ENCODE peak calls at places on chromosomes 12 and 14, in four cellular contexts. W is GM06990, A is fibroblast of villous mesenchyme, J is endothelial cell. V is an unnamed sample.

GRCh38 chr12:74689071-74689655 is 151.5 kb downstream of the ATXN7L3B start:
- DNase-seq in W (peak), J (no peak), A (peak), V (no peak)

GRCh38 chr14:98408713-98409112 is 863.3 kb downstream of the BCL11B start:
- DNase-seq in J (no peak), A (no peak), W (no peak), V (no peak)

GRCh38 chr14:64040044-64040443 is 187.2 kb downstream of the SYNE2 start:
- DNase-seq in W (no peak), A (peak), J (no peak), V (no peak)

GRCh38 chr12:108477055-108477880 is 37.8 kb upstream of the FICD start:
- DNase-seq in A (no peak), J (no peak), W (no peak), V (no peak)

GRCh38 chr14:29222671-29223268 is 456.2 kb downstream of the FOXG1 start:
- DNase-seq in A (peak), W (no peak), J (peak), V (peak)

GRCh38 chr12:103077108-103077773 is 119.8 kb downstream of the ASCL1 start:
- DNase-seq in A (no peak), W (no peak), J (no peak), V (no peak)

GRCh38 chr12:64389154-64389553 is 1.4 kb downstream of the C12orf56 start:
- DNase-seq in W (no peak), J (no peak), A (no peak), V (no peak)

GRCh38 chr12:57632369-57632897 is 568 bp downstream of the B4GALNT1 start:
- DNase-seq in W (no peak), J (no peak), A (no peak), V (peak)

GRCh38 chr12:49296836-49297694 is 2.1 kb downstream of the PRPH start:
- DNase-seq in J (no peak), W (peak), A (no peak), V (peak)

GRCh38 chr14:21846227-21846885 is 172.7 kb upstream of the OR4E1 start:
- DNase-seq in J (peak), W (no peak), A (no peak), V (peak)

GRCh38 chr14:88212691-88213090 is 110.4 kb downstream of the KCNK10 start:
- DNase-seq in W (no peak), J (no peak), A (no peak), V (no peak)

GRCh38 chr12:129885287-129885686 is 18.5 kb downstream of the TMEM132D start:
- DNase-seq in W (no peak), J (no peak), A (no peak), V (no peak)

GRCh38 chr14:72554994-72555608 is 338.8 kb downstream of the DPF3 start:
- DNase-seq in J (no peak), W (no peak), A (no peak), V (no peak)

GRCh38 chr12:27319848-27320247 is 12.8 kb upstream of the BMAL2 start:
- DNase-seq in W (no peak), J (no peak), A (no peak), V (no peak)

GRCh38 chr12:117141097-117141898 is 42.1 kb upstream of the TESC start:
- DNase-seq in A (no peak), W (no peak), J (no peak), V (no peak)

GRCh38 chr12:98229539-98229921 is 285.9 kb upstream of the TMPO start:
- DNase-seq in J (no peak), W (no peak), A (no peak), V (no peak)

GRCh38 chr12:47361389-47362031 is 281.8 kb upstream of the AMIGO2 start:
- DNase-seq in A (peak), W (peak), J (peak), V (no peak)

GRCh38 chr14:61455351-61455750 is 134.0 kb downstream of the PRKCH start:
- DNase-seq in W (no peak), A (no peak), J (no peak), V (no peak)

GRCh38 chr12:66052988-66053615 is 77.4 kb downstream of the LLPH start:
- DNase-seq in W (no peak), A (no peak), J (no peak), V (no peak)

GRCh38 chr12:81128930-81129554 is 51.2 kb downstream of the ACSS3 start:
- DNase-seq in A (peak), W (no peak), J (peak), V (peak)

GRCh38 chr14:76152333-76152681 is 585 bp downstream of the GPATCH2L start:
- DNase-seq in J (peak), W (peak), A (peak), V (peak)

GRCh38 chr12:43835656-43836454 is at the start of gene TMEM117:
- DNase-seq in J (peak), A (peak), W (peak), V (peak)

GRCh38 chr12:52059582-52060497 is 8.6 kb downstream of the NR4A1 start:
- DNase-seq in J (no peak), A (peak), W (no peak), V (no peak)

GRCh38 chr12:132084681-132085635 is 59.2 kb downstream of the DDX51 start:
- DNase-seq in W (peak), A (peak), J (peak), V (peak)

GRCh38 chr12:3752741-3753486 is at the start of gene CRACR2A:
- DNase-seq in J (peak), W (peak), A (peak), V (peak)

GRCh38 chr12:78004451-78005093 is 173.9 kb downstream of the NAV3 start:
- DNase-seq in J (no peak), A (no peak), W (no peak), V (no peak)

GRCh38 chr12:2284321-2284813 is 231.6 kb downstream of the CACNA1C start:
- DNase-seq in W (no peak), A (peak), J (no peak), V (no peak)

GRCh38 chr14:59510001-59510400 is 25.7 kb downstream of the JKAMP start:
- DNase-seq in W (no peak), J (no peak), A (no peak), V (no peak)

GRCh38 chr12:108282160-108282559 is 57.0 kb downstream of the CMKLR1 start:
- DNase-seq in J (no peak), A (no peak), W (no peak), V (no peak)

GRCh38 chr14:56892959-56893358 is 82.7 kb upstream of the OTX2 start:
- DNase-seq in J (no peak), A (no peak), W (no peak), V (no peak)

GRCh38 chr14:79645753-79646362 is 565.4 kb downstream of the DIO2 start:
- DNase-seq in A (no peak), J (no peak), W (no peak), V (no peak)

GRCh38 chr12:53345486-53346195 is 9.5 kb upstream of the SP7 start:
- DNase-seq in J (peak), W (no peak), A (peak), V (peak)

GRCh38 chr12:88633312-88633711 is 53.0 kb upstream of the KITLG start:
- DNase-seq in A (peak), J (no peak), W (no peak), V (no peak)

GRCh38 chr12:122174155-122174845 is at the start of gene IL31:
- DNase-seq in A (no peak), W (no peak), J (no peak), V (no peak)
- TF ChIP-seq CTCF in A (no peak), W (no peak), J (no peak), V (no peak)

GRCh38 chr12:95681210-95681765 is 109.3 kb downstream of the NTN4 start:
- DNase-seq in A (no peak), J (no peak), W (no peak), V (no peak)
- TF ChIP-seq CTCF in A (no peak), J (no peak), W (no peak), V (no peak)

DNA sequence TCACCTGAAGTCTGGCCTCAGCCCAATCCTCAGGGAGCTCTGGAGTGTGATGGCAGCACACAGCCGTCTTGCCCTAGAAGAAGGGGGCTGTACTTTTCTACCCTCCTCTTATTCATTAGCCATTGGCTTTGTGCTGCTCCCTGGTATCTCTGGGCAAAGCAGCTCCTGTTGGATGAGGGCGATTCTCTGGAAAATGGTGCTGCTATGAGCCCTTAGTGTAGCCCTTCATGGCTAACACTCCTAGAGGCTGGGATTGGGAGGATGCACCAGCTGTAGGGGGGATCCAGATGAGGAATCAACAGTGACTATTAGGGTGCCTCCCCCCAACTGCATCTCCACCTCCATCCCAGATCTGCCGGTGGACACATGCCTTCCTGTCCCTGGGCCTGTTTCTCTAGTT is 32.6 kb downstream of the RPH3A start:
- DNase-seq in A (no peak), J (no peak), W (no peak), V (no peak)
- TF ChIP-seq CTCF in A (no peak), J (no peak), W (no peak), V (no peak)

GRCh38 chr12:85951823-85952222 is 77.7 kb downstream of the NTS start:
- DNase-seq in J (no peak), W (no peak), A (peak), V (no peak)

GRCh38 chr12:85949253-85949652 is 75.2 kb downstream of the NTS start:
- DNase-seq in J (no peak), A (no peak), W (no peak), V (no peak)

DNA sequence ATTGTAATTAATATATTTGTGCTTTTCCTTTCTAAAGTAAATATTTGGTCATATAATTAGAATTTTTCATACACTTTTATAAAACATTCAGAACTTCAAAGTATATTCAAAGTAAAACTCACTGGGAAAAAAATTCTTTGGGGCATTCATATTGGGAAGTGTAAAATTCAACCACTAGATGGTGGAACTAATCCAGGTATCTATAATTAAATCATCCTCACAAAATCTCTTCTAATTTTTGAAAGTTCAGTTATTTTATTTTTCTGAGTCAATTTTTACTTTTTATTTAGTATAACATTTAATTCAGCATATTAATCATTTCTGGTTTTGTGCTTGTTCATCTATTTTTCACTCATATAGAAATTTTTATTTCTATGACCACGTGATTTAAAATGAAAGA is 81.0 kb downstream of the NTS start:
- DNase-seq in J (no peak), W (no peak), A (peak), V (no peak)
- TF ChIP-seq CTCF in J (peak), W (no peak), A (peak), V (no peak)

DNA sequence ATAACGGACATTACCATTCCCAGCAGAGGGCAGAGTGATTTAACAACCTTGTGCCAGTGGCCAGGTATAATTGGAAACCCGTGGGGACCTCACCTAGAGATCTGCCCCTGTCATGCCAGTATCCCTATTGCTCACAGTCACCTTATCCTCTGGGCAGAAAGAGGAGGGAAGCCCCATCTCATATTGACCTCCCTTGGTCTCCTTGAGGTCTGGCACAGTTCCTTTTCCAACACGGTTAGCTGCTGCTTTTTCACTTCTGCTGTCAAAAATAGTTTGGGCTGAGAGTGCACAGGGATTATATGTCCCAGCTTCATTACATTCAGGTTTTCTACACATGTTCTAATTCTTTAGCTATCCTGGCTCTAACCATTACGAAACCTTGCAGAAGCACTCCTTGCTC is 111.6 kb upstream of the MIS18BP1 start:
- DNase-seq in W (no peak), A (no peak), J (no peak), V (no peak)
- TF ChIP-seq CTCF in W (no peak), A (no peak), J (no peak), V (no peak)

DNA sequence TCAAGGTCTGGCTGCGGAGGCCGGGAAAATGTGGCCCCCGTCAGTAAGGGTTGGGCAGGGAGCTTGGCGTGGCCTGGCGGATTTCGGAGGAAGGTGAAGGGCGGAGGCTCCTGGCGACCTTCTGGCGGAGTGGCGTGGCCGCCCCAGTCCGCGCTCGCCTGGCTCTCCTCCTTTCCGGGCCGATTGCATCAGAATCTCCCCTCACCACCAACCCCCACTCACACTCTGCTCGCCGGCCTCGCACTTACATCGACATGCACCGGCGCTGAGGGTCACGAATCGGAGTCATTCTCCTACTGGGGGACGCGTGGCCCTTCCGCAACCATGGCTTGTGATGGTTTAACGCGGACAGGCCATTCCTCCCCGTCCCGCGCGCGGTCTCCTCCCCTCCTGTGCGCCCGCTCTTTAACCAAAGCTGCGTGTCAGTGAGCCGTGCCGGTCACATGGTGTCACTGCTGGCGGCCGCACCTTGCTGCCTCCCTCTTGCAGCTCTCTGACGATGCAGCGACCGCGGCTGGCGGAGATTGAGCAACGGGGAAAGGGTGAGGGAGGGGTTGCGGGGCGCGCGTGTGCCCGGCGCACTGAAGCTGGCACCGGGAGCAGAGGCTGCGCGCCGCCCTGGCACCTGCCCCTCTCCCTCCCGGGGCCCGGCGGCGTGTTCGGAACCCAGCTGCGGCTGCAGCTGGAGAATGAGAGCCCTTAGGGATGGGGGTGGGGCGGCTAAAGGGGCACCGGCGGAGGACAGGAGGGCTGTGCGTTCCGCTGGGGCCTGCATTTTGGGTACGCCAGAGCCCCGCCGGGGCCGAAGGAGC is at the start of gene SLC38A1:
- DNase-seq in A (peak), J (peak), W (peak), V (peak)
- TF ChIP-seq CTCF in A (no peak), J (no peak), W (no peak), V (no peak)

DNA sequence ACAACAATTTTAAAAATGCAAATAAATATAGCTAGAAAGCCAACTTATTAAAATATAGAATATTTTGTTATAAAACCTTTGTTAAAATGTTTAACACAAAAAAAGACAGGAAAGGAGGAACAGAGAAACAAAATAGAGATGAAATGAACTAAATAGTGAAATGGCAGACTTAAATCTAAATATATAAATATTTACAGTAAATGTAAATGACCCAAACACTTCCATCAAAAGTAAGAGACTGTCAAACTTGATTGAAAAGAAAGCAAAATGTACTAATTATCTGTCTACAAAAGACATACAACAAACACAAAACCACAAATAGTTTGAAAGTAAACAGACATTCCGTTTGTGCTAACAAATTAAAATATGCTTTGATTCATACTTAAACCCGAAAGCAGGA is 41.7 kb downstream of the PLBD1 start:
- DNase-seq in W (no peak), A (no peak), J (no peak), V (no peak)
- TF ChIP-seq CTCF in W (no peak), A (no peak), J (no peak), V (no peak)

DNA sequence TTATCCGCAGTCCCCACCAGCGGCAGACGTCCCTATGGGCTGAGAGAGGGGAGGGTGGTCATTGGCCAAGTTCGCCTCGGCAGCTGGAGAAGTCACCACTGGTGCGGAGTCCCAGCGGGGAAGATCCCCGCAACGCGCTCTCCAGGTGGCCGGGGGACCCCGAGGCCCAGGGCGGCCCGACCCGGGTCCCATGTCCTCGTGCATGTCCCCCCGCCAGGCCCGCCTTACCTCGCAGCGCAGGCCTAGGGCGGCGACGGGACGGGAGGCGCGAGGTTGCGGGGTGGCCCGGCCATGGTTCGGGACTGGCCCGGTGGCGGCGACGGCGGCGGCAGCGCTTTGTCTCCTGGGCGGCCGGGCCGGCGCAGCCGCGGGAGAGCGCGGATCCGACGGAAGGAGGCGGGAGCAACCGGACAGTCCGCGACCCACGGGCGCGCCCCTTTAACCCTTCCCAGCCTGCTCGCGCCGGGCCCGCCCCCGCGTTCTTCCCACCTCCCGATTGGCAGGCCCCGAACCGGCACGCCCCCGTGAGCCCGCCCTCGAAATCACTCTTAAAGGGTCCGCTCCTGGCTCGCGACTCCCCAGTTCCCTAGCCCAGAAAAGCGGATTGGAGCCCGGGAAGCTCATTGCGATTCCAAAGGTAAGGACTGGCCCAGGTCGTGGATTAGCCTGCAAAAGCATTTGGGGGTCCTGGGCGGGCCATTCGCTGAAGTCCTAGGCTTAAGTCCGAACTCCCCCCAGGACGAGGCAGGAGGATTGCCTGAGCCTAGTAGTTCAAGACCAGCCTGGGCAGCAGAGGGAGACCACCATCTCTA is at the start of gene PHETA1:
- DNase-seq in W (peak), J (peak), A (peak), V (peak)
- TF ChIP-seq CTCF in W (no peak), J (no peak), A (no peak), V (no peak)

GRCh38 chr12:25130741-25131188 is 64.2 kb downstream of the DNAI7 start:
- DNase-seq in W (no peak), A (peak), J (no peak), V (no peak)

GRCh38 chr12:25131270-25131669 is 63.7 kb downstream of the DNAI7 start:
- DNase-seq in J (no peak), W (no peak), A (no peak), V (no peak)

DNA sequence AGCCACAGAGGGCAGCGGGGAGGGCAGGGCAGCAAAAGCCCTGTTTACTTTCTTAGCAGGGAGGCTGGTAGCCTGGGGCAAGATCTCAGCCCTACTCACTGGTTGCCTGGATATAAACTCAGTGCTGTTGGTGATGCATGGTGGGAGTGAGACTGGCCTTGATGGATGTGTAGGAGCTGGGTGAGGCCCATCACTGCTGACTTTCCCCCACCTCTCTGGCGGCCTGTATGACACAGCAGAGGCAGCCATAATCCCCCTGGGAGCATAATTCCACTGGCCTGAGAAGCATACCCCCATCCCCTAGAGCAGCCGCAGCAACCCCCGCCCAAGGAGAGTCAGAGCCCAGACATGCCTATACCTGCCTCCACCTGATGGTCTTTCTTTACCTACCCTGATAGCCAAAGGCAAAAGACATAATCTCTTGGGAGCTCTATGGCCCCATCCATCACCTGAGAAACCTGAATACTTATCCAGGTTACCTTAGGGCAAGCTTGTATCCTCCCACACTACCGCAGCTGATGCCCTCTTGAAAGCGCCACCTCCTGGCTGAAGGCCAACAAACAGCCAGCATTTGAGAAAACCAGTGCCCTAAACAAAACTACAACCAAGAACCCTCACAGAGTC is 59.3 kb downstream of the DNAI7 start:
- DNase-seq in A (no peak), W (no peak), J (peak), V (peak)
- TF ChIP-seq CTCF in A (no peak), W (peak), J (peak), V (no peak)

V was measured in nephron progenitor cell.